ENCODE peak calls at places on chromosome 3, in four cellular contexts. I is astrocyte of the cerebellum, F is brain pericyte, K is KBM-7. H is an unnamed sample.

GRCh38 chr3:163707659-163708058 is 1370.6 kb downstream of the SI start:
- DNase-seq in K (no peak), I (no peak), F (no peak), H (no peak)

GRCh38 chr3:94225176-94225742 is 162.4 kb downstream of the NSUN3 start:
- DNase-seq in I (no peak), F (no peak), K (no peak), H (no peak)

GRCh38 chr3:157317895-157318294 is 118.8 kb upstream of the PTX3 start:
- DNase-seq in K (no peak), F (no peak), I (no peak), H (no peak)

GRCh38 chr3:61521229-61521628 is 40.1 kb upstream of the PTPRG start:
- DNase-seq in K (no peak), F (no peak), I (no peak), H (no peak)

GRCh38 chr3:189001559-189001958 is 170.2 kb upstream of the TPRG1 start:
- DNase-seq in F (no peak), I (no peak), K (no peak), H (no peak)

GRCh38 chr3:69091389-69092029 is 6.8 kb downstream of the ARL6IP5 start:
- DNase-seq in K (no peak), I (no peak), F (no peak), H (no peak)

GRCh38 chr3:10189557-10190374 is 25.0 kb downstream of the IRAK2 start:
- DNase-seq in F (no peak), K (peak), I (no peak), H (peak)

GRCh38 chr3:183073839-183074615 is 25.3 kb downstream of the MCCC1 start:
- DNase-seq in K (peak), F (no peak), I (no peak), H (no peak)

GRCh38 chr3:46187876-46188275 is 20.2 kb downstream of the CCR1 start:
- DNase-seq in K (peak), F (no peak), I (no peak), H (no peak)

GRCh38 chr3:123419156-123419849 is 29.6 kb downstream of the ADCY5 start:
- DNase-seq in I (no peak), F (no peak), K (no peak), H (peak)

GRCh38 chr3:167184511-167184910 is 195.6 kb downstream of the ZBBX start:
- DNase-seq in I (no peak), F (no peak), K (no peak), H (no peak)

GRCh38 chr3:100928638-100929428 is 64.4 kb downstream of the ABI3BP start:
- DNase-seq in F (peak), K (no peak), I (peak), H (no peak)

GRCh38 chr3:112007641-112008040 is 8.9 kb downstream of the TAGLN3 start:
- DNase-seq in K (no peak), F (no peak), I (no peak), H (no peak)

GRCh38 chr3:61901481-61901880 is 340.1 kb downstream of the PTPRG start:
- DNase-seq in I (no peak), F (no peak), K (no peak), H (no peak)

GRCh38 chr3:194285859-194286197 is 65.3 kb downstream of the CPN2 start:
- DNase-seq in I (no peak), K (no peak), F (no peak), H (no peak)

H was measured in spleen.